ENCODE peak calls at places on chromosomes 16 and 17, in five cellular contexts. Y is HepG2, B is GM12878, O is K562, A is H1. I is an unnamed sample.

GRCh38 chr17:63002625-63003024 is 36.6 kb downstream of the TANC2 start:
- DNase-seq in Y (no peak), B (no peak), O (no peak), A (no peak), I (no peak)

GRCh38 chr16:4529085-4530060 is 9.2 kb downstream of the CDIP1 start:
- DNase-seq in Y (no peak), B (peak), O (no peak), A (peak), I (no peak)

GRCh38 chr16:69691980-69692911 is 34.1 kb downstream of the NQO1 start:
- DNase-seq in Y (no peak), B (peak), O (no peak), A (no peak), I (no peak)

GRCh38 chr16:23996258-23996955 is 160.6 kb downstream of the PRKCB start:
- DNase-seq in Y (no peak), B (no peak), O (no peak), A (no peak), I (no peak)

GRCh38 chr16:626174-626765 is 4.5 kb upstream of the WFIKKN1 start:
- DNase-seq in Y (no peak), B (no peak), O (no peak), A (no peak), I (no peak)

GRCh38 chr17:82328994-82329507 is 4.5 kb downstream of the SECTM1 start:
- DNase-seq in Y (no peak), B (no peak), O (no peak), A (no peak), I (no peak)

GRCh38 chr16:51880776-51881175 is 666.2 kb downstream of the TOX3 start:
- DNase-seq in Y (no peak), B (no peak), O (no peak), A (no peak), I (no peak)

GRCh38 chr16:81514041-81514559 is 69.5 kb downstream of the CMIP start:
- DNase-seq in Y (no peak), B (no peak), O (peak), A (no peak), I (no peak)

GRCh38 chr16:3907586-3907985 is 27.1 kb upstream of the CREBBP start:
- DNase-seq in Y (no peak), B (no peak), O (no peak), A (no peak), I (no peak)

GRCh38 chr17:2954898-2955445 is 108.4 kb downstream of the OR1D5 start:
- DNase-seq in Y (peak), B (no peak), O (no peak), A (no peak), I (no peak)

GRCh38 chr17:64778367-64779290 is 116.5 kb upstream of the SMURF2 start:
- DNase-seq in Y (no peak), B (no peak), O (no peak), A (no peak), I (no peak)

GRCh38 chr16:9004183-9004582 is 40.5 kb upstream of the USP7 start:
- DNase-seq in Y (no peak), B (no peak), O (no peak), A (no peak), I (no peak)

GRCh38 chr16:20610192-20610891 is 34.2 kb upstream of the ACSM2B start:
- DNase-seq in Y (peak), B (no peak), O (peak), A (no peak), I (no peak)

GRCh38 chr17:32345953-32346600 is 3.9 kb upstream of the ZNF207 start:
- DNase-seq in Y (no peak), B (no peak), O (peak), A (no peak), I (no peak)

GRCh38 chr17:32342603-32343325 is 791 bp upstream of the C17orf75 start:
- DNase-seq in Y (no peak), B (no peak), O (peak), A (no peak), I (no peak)

GRCh38 chr17:32341141-32341856 is 674 bp downstream of the C17orf75 start:
- DNase-seq in Y (peak), B (no peak), O (peak), A (no peak), I (no peak)

DNA sequence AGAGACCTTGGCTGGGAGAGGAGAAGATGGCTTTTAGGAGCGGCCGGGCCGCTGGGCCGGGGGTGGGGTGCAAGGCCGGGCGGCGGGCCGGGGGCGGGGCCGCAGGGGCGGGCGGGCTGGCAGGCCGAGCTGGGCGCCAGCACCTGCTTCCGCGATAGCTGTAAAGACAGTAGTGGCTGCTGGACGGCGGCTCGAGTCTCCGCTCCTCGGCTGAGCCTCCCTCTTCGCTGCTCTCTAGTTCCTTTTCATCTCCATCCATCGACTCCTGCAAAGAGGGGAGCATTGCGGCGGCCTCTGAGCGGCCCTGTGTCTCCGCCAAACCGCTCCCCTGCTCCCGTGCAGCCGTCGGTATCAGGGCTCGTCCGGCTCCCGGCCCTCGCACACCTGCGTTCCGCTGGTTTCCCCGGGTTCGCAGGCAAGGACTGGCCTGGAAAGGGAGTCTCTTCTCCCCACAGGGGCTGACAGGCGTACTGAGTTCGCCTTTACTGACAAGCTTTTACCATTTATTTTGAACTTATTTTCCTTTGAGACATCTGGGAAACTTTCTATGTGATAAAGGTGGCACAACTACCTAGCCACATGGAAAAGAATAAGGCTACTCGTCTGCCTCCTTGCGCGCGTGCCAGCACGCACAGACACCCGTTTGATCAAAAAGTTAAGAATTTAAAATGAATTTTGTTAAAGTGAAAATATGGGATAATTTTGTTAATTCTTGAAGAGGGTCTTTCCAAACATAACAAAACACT is at the start of gene C17orf75:
- DNase-seq in Y (peak), B (peak), O (peak), A (no peak), I (peak)
- TF ChIP-seq POLR2A in Y (peak), B (peak), O (peak), A (peak), I (peak)

DNA sequence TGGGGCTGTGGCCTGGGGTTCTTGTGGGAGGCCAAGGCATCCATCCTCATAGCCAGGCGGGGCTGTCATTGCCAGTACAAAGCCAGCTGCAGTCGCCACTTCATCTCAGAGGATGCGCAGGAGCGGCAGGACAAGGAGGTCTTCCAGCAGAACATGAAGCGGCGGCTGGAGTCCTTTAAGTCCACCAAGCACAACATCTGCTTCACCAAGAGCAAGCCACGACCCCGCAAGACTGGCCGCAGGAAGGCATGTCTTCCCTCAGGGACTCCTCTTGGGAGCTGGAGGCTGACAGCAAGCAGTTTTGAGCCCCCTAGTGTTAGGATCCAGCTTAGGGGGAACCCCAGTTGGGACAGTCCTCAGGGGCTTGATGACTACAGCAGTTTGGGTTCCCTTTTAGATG is 15.1 kb upstream of the PLEKHG4 start:
- DNase-seq in Y (no peak), B (no peak), O (peak), A (no peak), I (no peak)
- TF ChIP-seq POLR2AphosphoS5 in Y (no peak), B (no peak), O (no peak), A (no peak), I (no peak)

GRCh38 chr17:1563786-1564613 is 1.4 kb upstream of the PITPNA start:
- DNase-seq in Y (no peak), B (no peak), O (peak), A (no peak), I (no peak)
- TF ChIP-seq TAF1 in Y (no peak), B (no peak), O (peak), A (no peak), I (no peak)

GRCh38 chr16:75099075-75099667 is 17.4 kb downstream of the LDHD start:
- DNase-seq in Y (no peak), B (no peak), O (no peak), A (no peak), I (no peak)

GRCh38 chr16:75099738-75100615 is 16.6 kb downstream of the LDHD start:
- DNase-seq in Y (no peak), B (no peak), O (no peak), A (no peak), I (no peak)

GRCh38 chr16:75097191-75097761 is 19.3 kb downstream of the LDHD start:
- DNase-seq in Y (no peak), B (no peak), O (no peak), A (no peak), I (no peak)

GRCh38 chr16:75096730-75097129 is 19.9 kb downstream of the LDHD start:
- DNase-seq in Y (no peak), B (no peak), O (no peak), A (peak), I (no peak)

DNA sequence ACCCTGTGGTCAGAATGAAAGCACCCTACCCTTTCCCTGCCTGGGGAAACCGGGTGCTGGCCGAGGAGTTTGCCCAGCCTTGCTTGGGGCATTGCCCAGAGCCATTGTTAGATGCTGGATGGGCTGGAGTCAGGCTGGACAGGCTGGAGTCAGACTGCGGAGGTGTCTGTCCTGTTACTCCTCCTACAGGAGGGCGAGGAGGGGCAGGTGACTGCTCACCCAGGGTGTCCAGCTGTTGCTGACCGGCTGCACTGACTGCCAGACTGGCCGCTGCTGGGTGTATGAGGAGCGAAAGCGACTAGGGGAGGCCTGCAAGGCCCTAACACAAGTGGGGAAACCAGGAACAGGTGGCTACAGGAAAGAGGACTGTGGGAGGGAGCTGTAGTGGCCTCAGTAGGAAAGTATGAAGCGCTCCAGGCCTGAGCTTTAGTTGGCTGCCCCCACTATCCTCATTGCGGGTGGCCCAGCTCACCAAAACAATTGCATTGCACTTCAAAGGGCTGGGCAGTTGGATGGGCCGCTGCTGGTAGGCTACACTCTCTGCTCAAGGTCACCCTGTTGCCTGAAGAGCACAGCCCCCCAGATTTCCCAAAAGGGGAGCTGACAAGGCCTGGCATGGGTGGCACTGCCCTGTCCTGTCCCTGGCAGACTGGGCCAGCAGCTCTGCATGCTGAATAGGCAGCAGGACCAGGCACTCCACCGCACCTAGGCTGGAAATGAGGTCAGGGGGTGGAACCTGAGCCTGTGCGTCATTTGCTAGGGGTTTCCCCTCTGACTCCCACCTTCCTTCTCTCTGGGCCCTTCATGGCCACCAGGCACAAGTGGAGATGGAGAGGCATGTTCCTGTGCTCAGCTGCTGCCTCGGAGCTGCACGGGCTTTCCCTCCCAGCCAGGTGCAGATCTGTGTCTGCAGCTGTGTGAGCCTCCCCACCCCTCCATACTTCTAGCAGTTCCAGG is 18.4 kb downstream of the LDHD start:
- DNase-seq in Y (no peak), B (no peak), O (no peak), A (no peak), I (peak)
- TF ChIP-seq POLR2A in Y (no peak), B (no peak), O (no peak), A (no peak), I (no peak)

GRCh38 chr17:45036696-45037095 is 14.7 kb downstream of the DCAKD start:
- DNase-seq in Y (no peak), B (no peak), O (no peak), A (no peak), I (no peak)
- TF ChIP-seq POLR2AphosphoS5 in Y (no peak), B (no peak), O (no peak), A (no peak), I (no peak)

DNA sequence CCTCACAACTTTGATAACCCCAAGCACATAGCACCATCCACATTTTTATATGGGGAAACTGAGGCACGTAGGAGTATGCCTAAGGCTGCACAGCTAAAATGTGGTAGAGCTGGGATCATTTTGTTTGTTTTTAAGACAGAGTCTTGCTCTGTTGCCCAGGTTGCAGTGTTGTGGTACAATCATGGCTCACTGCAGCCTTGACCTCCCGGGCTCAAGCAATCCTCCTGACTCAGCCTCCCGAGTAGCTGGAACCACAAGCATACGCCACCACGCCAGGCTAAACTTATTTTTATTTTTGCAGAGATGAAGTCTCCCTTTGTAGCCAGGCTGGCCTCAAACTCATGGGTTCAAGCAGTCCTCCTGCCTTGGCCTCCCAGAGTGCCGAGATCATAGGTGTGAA is 81.0 kb upstream of the GSE1 start:
- DNase-seq in Y (no peak), B (no peak), O (no peak), A (no peak), I (no peak)
- TF ChIP-seq TAF1 in Y (no peak), B (no peak), O (no peak), A (no peak), I (no peak)

DNA sequence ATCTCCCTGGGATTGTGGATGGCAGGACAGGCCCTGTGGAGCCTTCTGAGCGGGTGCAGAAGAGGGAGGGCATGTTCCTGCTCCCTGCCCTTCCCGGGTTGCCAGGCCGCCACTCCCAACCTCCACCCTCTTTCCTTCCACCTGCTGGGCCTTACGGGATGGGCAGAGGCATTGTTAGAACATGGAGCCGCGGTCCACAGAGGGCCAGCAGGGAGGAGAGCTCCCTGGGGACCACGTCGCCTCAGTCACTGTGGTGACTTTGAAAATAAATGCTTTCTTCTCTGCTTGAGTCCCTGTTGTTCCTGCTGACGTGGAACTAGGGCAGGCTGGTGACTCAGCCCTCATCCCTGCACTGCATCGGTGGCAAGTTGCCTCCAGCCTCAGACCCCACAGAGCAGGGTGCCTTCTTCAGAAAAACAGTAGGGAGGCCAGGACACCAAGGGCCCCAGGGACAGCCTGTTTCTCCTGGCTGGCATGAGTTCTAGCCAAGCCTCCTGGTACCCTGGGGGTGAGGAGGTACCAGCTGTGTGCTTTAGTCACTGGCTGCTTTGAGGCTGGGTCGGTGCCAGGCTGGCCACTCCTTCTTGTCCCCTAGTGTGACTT is 224.9 kb downstream of the SEC14L1 start:
- DNase-seq in Y (no peak), B (no peak), O (peak), A (no peak), I (no peak)
- TF ChIP-seq POLR2A in Y (no peak), B (no peak), O (no peak), A (no peak), I (no peak)